ENCODE peak calls at places on chromosome 9, in five cellular contexts. J is GM23248, E is mesendoderm, A is HCT116, I is fibroblast of lung. H is an unnamed sample.

GRCh38 chr9:35835216-35835604 is 6.2 kb downstream of the TMEM8B start:
- DNase-seq in J (peak; percentile 31), A (no peak), E (peak; percentile 54), I (no peak), H (no peak)

GRCh38 chr9:109590945-109591344 is 92.8 kb upstream of the PTPN3 start:
- DNase-seq in A (no peak), I (no peak), J (no peak), E (no peak), H (no peak)

GRCh38 chr9:18250051-18250450 is 223.9 kb upstream of the ADAMTSL1 start:
- DNase-seq in J (no peak), I (no peak), A (no peak), E (no peak), H (no peak)

GRCh38 chr9:2427016-2427891 is 194.3 kb upstream of the VLDLR start:
- DNase-seq in A (no peak), J (peak; percentile 5), I (no peak), E (no peak), H (no peak)

GRCh38 chr9:91066856-91067255 is 265.2 kb downstream of the SYK start:
- DNase-seq in J (no peak), A (no peak), I (no peak), E (no peak), H (no peak)

GRCh38 chr9:78677326-78677725 is 380.4 kb downstream of the PSAT1 start:
- DNase-seq in A (no peak), I (no peak), J (peak; percentile 77), E (no peak), H (no peak)

GRCh38 chr9:38284768-38285080 is 107.8 kb upstream of the ALDH1B1 start:
- DNase-seq in I (no peak), J (no peak), A (no peak), E (no peak), H (no peak)

GRCh38 chr9:128122809-128123175 is 4.7 kb downstream of the PTGES2 start:
- DNase-seq in I (no peak), E (no peak), J (no peak), A (no peak), H (no peak)

GRCh38 chr9:136805207-136805740 is 2.5 kb upstream of the RABL6 start:
- DNase-seq in A (no peak), J (no peak), E (no peak), I (no peak), H (no peak)

GRCh38 chr9:115591584-115591984 is 473.6 kb upstream of the TNC start:
- DNase-seq in J (peak; percentile 99), I (peak; percentile 99), A (peak; percentile 84), E (peak; percentile 95), H (peak; percentile 88)

GRCh38 chr9:108673386-108673785 is 182.4 kb downstream of the ACTL7B start:
- DNase-seq in J (peak; percentile 87), E (no peak), I (no peak), A (no peak), H (no peak)

GRCh38 chr9:128587453-128587852 is 35.1 kb downstream of the SPTAN1 start:
- DNase-seq in E (no peak), J (no peak), A (no peak), I (no peak), H (no peak)

GRCh38 chr9:90842984-90843383 is 41.4 kb downstream of the SYK start:
- DNase-seq in E (no peak), I (no peak), J (no peak), A (no peak), H (no peak)

GRCh38 chr9:135969064-135969683 is 8.0 kb upstream of the UBAC1 start:
- DNase-seq in A (no peak), I (peak; percentile 21), E (no peak), J (no peak), H (no peak)

GRCh38 chr9:127545196-127546124 is 66.6 kb upstream of the STXBP1 start:
- DNase-seq in I (peak; percentile 56), J (peak; percentile 65), A (no peak), E (no peak), H (no peak)

GRCh38 chr9:101307524-101308213 is 77.1 kb downstream of the BAAT start:
- DNase-seq in J (no peak), A (no peak), I (no peak), E (no peak), H (no peak)

GRCh38 chr9:21684831-21685362 is 117.5 kb upstream of the MTAP start:
- DNase-seq in A (peak; percentile 99), E (peak; percentile 58), J (peak; percentile 82), I (peak; percentile 36), H (no peak)

GRCh38 chr9:27347889-27348288 is 50.9 kb upstream of the EQTN start:
- DNase-seq in E (no peak), J (no peak), A (no peak), I (no peak), H (no peak)

GRCh38 chr9:131417264-131418142 is 23.6 kb downstream of the PRRC2B start:
- DNase-seq in E (no peak), A (no peak), I (no peak), J (no peak), H (no peak)

GRCh38 chr9:107213561-107214028 is 69.5 kb upstream of the RAD23B start:
- DNase-seq in E (peak; percentile 91), J (peak; percentile 91), A (peak; percentile 96), I (peak; percentile 94), H (no peak)

GRCh38 chr9:134773842-134774241 is 106.8 kb upstream of the FCN2 start:
- DNase-seq in I (no peak), A (no peak), J (no peak), E (no peak), H (no peak)

GRCh38 chr9:20693068-20693467 is 9.0 kb downstream of the FOCAD start:
- DNase-seq in I (peak; percentile 15), A (no peak), E (peak; percentile 42), J (no peak), H (no peak)

GRCh38 chr9:137606734-137607138 is 1.2 kb downstream of the ARRDC1 start:
- DNase-seq in J (peak; percentile 36), I (no peak), E (no peak), A (no peak), H (no peak)

GRCh38 chr9:111113712-111114111 is 75.4 kb upstream of the LPAR1 start:
- DNase-seq in I (no peak), A (no peak), E (peak; percentile 95), J (no peak), H (no peak)

GRCh38 chr9:90642570-90643539 is at the start of gene DIRAS2:
- DNase-seq in E (peak; percentile 81), A (peak; percentile 6), J (peak; percentile 68), I (peak; percentile 65), H (peak; percentile 30)

GRCh38 chr9:101465330-101465915 is 29.8 kb upstream of the ALDOB start:
- DNase-seq in A (peak; percentile 83), J (peak; percentile 90), I (peak; percentile 88), E (peak; percentile 86), H (no peak)

GRCh38 chr9:93301911-93302525 is 118.1 kb downstream of the WNK2 start:
- DNase-seq in E (no peak), I (no peak), J (no peak), A (no peak), H (no peak)
- H3K9ac ChIP-seq in E (no peak overlapping the region), I (no peak overlapping the region), J (no peak overlapping the region), A (no peak overlapping the region), H (no peak overlapping the region)

GRCh38 chr9:34589656-34590375 is at the start of gene CNTFR:
- DNase-seq in A (no peak), J (peak; percentile 44), I (no peak), E (no peak), H (no peak)

GRCh38 chr9:34587271-34587670 is 2.3 kb downstream of the CNTFR start:
- DNase-seq in A (no peak), E (no peak), J (no peak), I (no peak), H (no peak)

GRCh38 chr9:34589371-34589655 is 211 bp downstream of the CNTFR start:
- DNase-seq in J (no peak), A (no peak), E (no peak), I (no peak), H (no peak)

GRCh38 chr9:34590376-34591090 is 1.0 kb upstream of the CNTFR start:
- DNase-seq in E (no peak), I (no peak), A (no peak), J (no peak), H (no peak)

GRCh38 chr9:34588671-34589370 is 703 bp downstream of the CNTFR start:
- DNase-seq in I (no peak), E (no peak), J (no peak), A (no peak), H (no peak)
- H3K4me1 ChIP-seq in I (no peaks in the 10 kb centered on the region), E (peaks cover 30% of the 10 kb centered on the region), J (no peaks in the 10 kb centered on the region), A (peaks cover 8% of the 10 kb centered on the region), H (peaks cover 43% of the 10 kb centered on the region)

GRCh38 chr9:16509946-16510504 is 360.4 kb downstream of the BNC2 start:
- DNase-seq in J (peak; percentile 54), A (no peak), I (peak; percentile 74), E (no peak), H (no peak)
- H3K9ac ChIP-seq in J (no peak overlapping the region), A (no peak overlapping the region), I (no peak overlapping the region), E (no peak overlapping the region), H (no peak overlapping the region)

DNA sequence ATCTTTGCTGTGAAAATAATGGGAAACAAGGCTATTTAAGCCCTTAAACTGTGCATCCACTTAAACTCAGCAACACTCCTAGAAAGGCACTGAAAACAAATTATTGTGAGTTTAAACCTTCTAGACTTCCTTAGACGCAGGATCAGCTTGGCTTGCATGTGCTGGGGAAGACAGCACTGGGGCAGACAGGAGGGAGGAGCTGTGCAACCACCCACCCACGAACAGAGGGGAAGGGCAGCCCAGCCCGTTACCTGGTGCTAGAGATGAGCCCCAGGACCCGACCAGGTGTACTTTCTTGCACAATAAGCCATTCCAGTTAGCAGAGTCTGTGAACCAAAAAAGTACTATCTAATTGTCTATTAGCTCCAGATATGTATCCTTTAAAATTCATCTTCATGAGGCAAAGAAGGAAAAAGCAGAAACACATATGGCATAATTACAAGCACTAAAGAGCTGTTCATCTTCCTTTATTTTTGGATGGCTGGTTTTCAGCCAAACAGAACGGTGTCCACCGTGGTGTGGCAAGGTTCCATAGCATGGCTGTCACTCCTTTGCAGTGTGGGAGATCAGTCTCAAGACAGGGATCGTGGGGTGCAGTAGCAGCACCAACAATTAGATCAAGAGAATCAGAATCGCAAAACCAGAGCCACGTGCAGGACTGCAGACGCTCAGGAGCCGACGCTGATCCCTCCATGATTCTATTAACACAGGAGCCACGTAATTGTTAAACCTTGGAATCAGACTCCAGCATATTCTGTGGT is 79.6 kb downstream of the SEMA4D start:
- DNase-seq in I (no peak), A (no peak), E (no peak), J (no peak), H (no peak)
- H3K4me1 ChIP-seq in I (no peaks in the 10 kb centered on the region), A (peaks cover 10% of the 10 kb centered on the region), E (peaks cover 4% of the 10 kb centered on the region), J (peaks cover 5% of the 10 kb centered on the region), H (peaks cover 8% of the 10 kb centered on the region)

GRCh38 chr9:713046-713445 is 128.5 kb upstream of the DMRT1 start:
- DNase-seq in I (no peak), A (no peak), J (no peak), E (no peak), H (no peak)
- H3K9ac ChIP-seq in I (no peak overlapping the region), A (no peak overlapping the region), J (no peak overlapping the region), E (no peak overlapping the region), H (no peak overlapping the region)